ENCODE peak calls at places on chromosome 12, in five cellular contexts. U, I, Q, N and R are unnamed samples.

GRCh38 chr12:46546634-46547273 is 174.2 kb upstream of the SLC38A2 start:
- DNase-seq in U (peak), I (no peak), Q (no peak), N (peak), R (no peak)

GRCh38 chr12:116336542-116337065 is 59.1 kb upstream of the MED13L start:
- DNase-seq in U (peak), I (peak), Q (peak), N (peak), R (no peak)

GRCh38 chr12:92995258-92995905 is 66.3 kb upstream of the EEA1 start:
- DNase-seq in U (no peak), I (no peak), Q (no peak), N (no peak), R (no peak)

GRCh38 chr12:10361084-10361483 is 28.8 kb downstream of the KLRK1 start:
- DNase-seq in U (no peak), I (no peak), Q (peak), N (no peak), R (peak)

GRCh38 chr12:12735301-12735700 is 18.1 kb downstream of the CDKN1B start:
- DNase-seq in U (peak), I (peak), Q (peak), N (no peak), R (no peak)

GRCh38 chr12:3004655-3005565 is 45.7 kb downstream of the TEAD4 start:
- DNase-seq in U (no peak), I (no peak), Q (no peak), N (no peak), R (no peak)

GRCh38 chr12:127393896-127394295 is 873.1 kb upstream of the TMEM132C start:
- DNase-seq in U (peak), I (no peak), Q (peak), N (peak), R (no peak)

GRCh38 chr12:67692135-67692534 is 43.6 kb downstream of the DYRK2 start:
- DNase-seq in U (no peak), I (no peak), Q (no peak), N (no peak), R (no peak)

GRCh38 chr12:58502236-58502635 is 418.1 kb downstream of the LRIG3 start:
- DNase-seq in U (peak), I (peak), Q (no peak), N (peak), R (no peak)

GRCh38 chr12:43805149-43805856 is 814 bp downstream of the TWF1 start:
- DNase-seq in U (peak), I (peak), Q (peak), N (peak), R (no peak)

GRCh38 chr12:42958271-42958674 is 368.7 kb upstream of the PRICKLE1 start:
- DNase-seq in U (peak), I (no peak), Q (peak), N (peak), R (no peak)

GRCh38 chr12:12725086-12725955 is 8.2 kb downstream of the CDKN1B start:
- DNase-seq in U (peak), I (peak), Q (peak), N (peak), R (peak)

GRCh38 chr12:26226119-26226518 is 30.7 kb downstream of the SSPN start:
- DNase-seq in U (no peak), I (no peak), Q (no peak), N (no peak), R (no peak)

GRCh38 chr12:56007148-56007891 is 10.2 kb downstream of the SUOX start:
- DNase-seq in U (peak), I (peak), Q (peak), N (peak), R (peak)

GRCh38 chr12:85004199-85004598 is 31.9 kb downstream of the TSPAN19 start:
- DNase-seq in U (peak), I (no peak), Q (no peak), N (no peak), R (no peak)

GRCh38 chr12:27577688-27578087 is 53.7 kb downstream of the PPFIBP1 start:
- DNase-seq in U (peak), I (peak), Q (no peak), N (no peak), R (no peak)

GRCh38 chr12:2126676-2127406 is 74.1 kb downstream of the CACNA1C start:
- DNase-seq in U (no peak), I (no peak), Q (no peak), N (no peak), R (peak)

GRCh38 chr12:114799574-114800487 is 115.9 kb upstream of the TBX3 start:
- DNase-seq in U (no peak), I (peak), Q (peak), N (peak), R (no peak)

GRCh38 chr12:93990832-93991748 is 157.3 kb upstream of the PLXNC1 start:
- DNase-seq in U (peak), I (peak), Q (peak), N (peak), R (no peak)

GRCh38 chr12:25422241-25422640 is 130.8 kb downstream of the LMNTD1 start:
- DNase-seq in U (no peak), I (no peak), Q (no peak), N (no peak), R (no peak)

GRCh38 chr12:111764120-111764821 is 2.5 kb upstream of the ALDH2 start:
- DNase-seq in U (no peak), I (no peak), Q (no peak), N (no peak), R (no peak)

GRCh38 chr12:90543393-90543792 is 411.6 kb downstream of the CCER1 start:
- DNase-seq in U (peak), I (no peak), Q (peak), N (peak), R (no peak)

GRCh38 chr12:106247731-106248176 is at the start of gene CKAP4:
- DNase-seq in U (peak), I (peak), Q (peak), N (peak), R (no peak)

GRCh38 chr12:65106948-65107347 is 14.2 kb downstream of the WIF1 start:
- DNase-seq in U (peak), I (peak), Q (peak), N (peak), R (no peak)

GRCh38 chr12:119807380-119807779 is 69.7 kb downstream of the CIT start:
- DNase-seq in U (no peak), I (no peak), Q (no peak), N (no peak), R (peak)

GRCh38 chr12:54047160-54047963 is 6.3 kb upstream of the HOXC4 start:
- DNase-seq in U (no peak), I (no peak), Q (no peak), N (no peak), R (no peak)

GRCh38 chr12:129819391-129819790 is 84.4 kb downstream of the TMEM132D start:
- DNase-seq in U (no peak), I (no peak), Q (no peak), N (no peak), R (no peak)

GRCh38 chr12:26746315-26746714 is 86.7 kb downstream of the ITPR2 start:
- DNase-seq in U (peak), I (peak), Q (peak), N (peak), R (no peak)

GRCh38 chr12:14903386-14904098 is 17.9 kb upstream of the MGP start:
- DNase-seq in U (no peak), I (no peak), Q (no peak), N (no peak), R (peak)

GRCh38 chr12:68411371-68411770 is 79.2 kb upstream of the MDM1 start:
- DNase-seq in U (no peak), I (no peak), Q (no peak), N (no peak), R (no peak)

GRCh38 chr12:23684121-23684520 is 265.3 kb downstream of the SOX5 start:
- DNase-seq in U (no peak), I (no peak), Q (no peak), N (no peak), R (no peak)

GRCh38 chr12:124756151-124756550 is 107.5 kb downstream of the SCARB1 start:
- DNase-seq in U (no peak), I (peak), Q (no peak), N (no peak), R (no peak)

GRCh38 chr12:124036117-124037109 is 63.4 kb downstream of the ZNF664 start:
- DNase-seq in U (peak), I (peak), Q (peak), N (peak), R (peak)

GRCh38 chr12:122944588-122944987 is 21.7 kb downstream of the ABCB9 start:
- DNase-seq in U (peak), I (no peak), Q (peak), N (peak), R (no peak)

GRCh38 chr12:56634242-56634836 is 4.2 kb upstream of the BAZ2A start:
- DNase-seq in U (no peak), I (no peak), Q (no peak), N (no peak), R (no peak)

GRCh38 chr12:80064951-80065350 is 34.4 kb upstream of the OTOGL start:
- DNase-seq in U (no peak), I (no peak), Q (no peak), N (no peak), R (peak)

GRCh38 chr12:80064269-80064668 is 35.1 kb upstream of the OTOGL start:
- DNase-seq in U (no peak), I (peak), Q (peak), N (peak), R (no peak)

GRCh38 chr12:80068173-80068572 is 31.2 kb upstream of the OTOGL start:
- DNase-seq in U (no peak), I (no peak), Q (no peak), N (no peak), R (no peak)
- TF ChIP-seq CTCF in U (no peak), I (no peak), Q (no peak), N (no peak), R (no peak)

GRCh38 chr12:51590347-51591019 is 550 bp upstream of the SCN8A start:
- DNase-seq in U (peak), I (peak), Q (peak), N (peak), R (no peak)

GRCh38 chr12:51593539-51593938 is 2.5 kb downstream of the SCN8A start:
- DNase-seq in U (peak), I (peak), Q (peak), N (peak), R (peak)

GRCh38 chr12:51589557-51590176 is 1.4 kb upstream of the SCN8A start:
- DNase-seq in U (no peak), I (no peak), Q (no peak), N (no peak), R (no peak)

GRCh38 chr12:51591020-51591901 is at the start of gene SCN8A:
- DNase-seq in U (peak), I (peak), Q (peak), N (peak), R (no peak)

GRCh38 chr12:51592034-51592705 is 1.1 kb downstream of the SCN8A start:
- DNase-seq in U (peak), I (peak), Q (no peak), N (peak), R (no peak)
- H3K4me3 ChIP-seq in U (peak), I (peak), Q (no peak), N (peak), R (no peak)

GRCh38 chr12:103326190-103326589 is 169.6 kb downstream of the C12orf42 start:
- DNase-seq in U (no peak), I (no peak), Q (no peak), N (no peak), R (peak)
- TF ChIP-seq CTCF in U (no peak), I (no peak), Q (no peak), N (no peak), R (peak)

GRCh38 chr12:91884216-91884615 is 261.4 kb downstream of the BTG1 start:
- DNase-seq in U (no peak), I (no peak), Q (no peak), N (no peak), R (no peak)

GRCh38 chr12:91885851-91886250 is 259.8 kb downstream of the BTG1 start:
- DNase-seq in U (no peak), I (no peak), Q (no peak), N (no peak), R (no peak)

GRCh38 chr12:91883811-91884210 is 261.8 kb downstream of the BTG1 start:
- DNase-seq in U (no peak), I (peak), Q (no peak), N (peak), R (no peak)

GRCh38 chr12:91887957-91888356 is 257.7 kb downstream of the BTG1 start:
- DNase-seq in U (no peak), I (no peak), Q (no peak), N (no peak), R (no peak)

DNA sequence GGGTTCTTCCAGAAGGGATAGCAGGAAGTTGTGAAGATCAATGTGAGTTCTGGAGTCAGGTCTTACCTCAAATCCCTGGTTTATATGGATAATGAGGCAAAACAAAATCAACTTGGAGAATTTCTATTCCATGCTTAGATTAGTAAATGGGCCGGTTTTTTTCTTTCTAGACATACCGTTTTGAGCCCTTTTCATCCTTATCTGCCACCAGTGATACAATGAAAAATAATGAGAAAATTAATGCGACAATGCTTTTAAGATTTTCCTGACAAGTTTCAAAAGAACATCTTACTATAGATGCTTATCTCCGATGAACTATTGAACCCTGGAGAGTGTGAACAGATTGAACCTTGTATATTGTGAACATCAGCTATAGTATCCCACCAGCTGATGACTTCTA is 262.7 kb downstream of the BTG1 start:
- DNase-seq in U (no peak), I (no peak), Q (no peak), N (no peak), R (no peak)
- H3K4me3 ChIP-seq in U (no peak), I (no peak), Q (no peak), N (no peak), R (no peak)

DNA sequence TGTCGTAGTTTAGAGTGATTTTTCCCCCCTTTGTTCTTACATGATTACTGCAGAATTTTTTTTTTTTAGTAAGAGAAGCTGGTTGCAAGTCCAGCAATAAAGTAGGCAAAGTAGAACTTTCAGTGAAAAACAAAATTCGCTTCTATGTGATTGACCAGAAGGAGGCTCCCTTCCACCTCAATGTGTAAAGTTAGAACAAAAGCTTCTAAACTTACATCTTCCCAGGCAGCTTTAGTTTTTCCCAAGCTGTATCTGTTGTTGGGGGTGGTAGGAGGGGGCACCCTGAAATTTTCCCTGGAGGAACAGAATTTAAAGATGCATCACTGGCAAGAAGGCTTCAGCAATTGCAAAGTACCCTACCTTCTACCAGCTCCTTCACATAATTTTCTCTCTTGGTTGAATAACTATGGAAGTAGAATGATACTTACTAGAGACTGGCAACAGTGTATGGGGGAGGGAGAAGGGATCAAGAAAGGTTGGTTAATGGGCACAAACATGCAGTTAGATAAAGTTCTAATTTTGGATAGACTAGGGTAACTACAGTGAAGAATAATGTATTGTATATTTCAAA is 87.3 kb upstream of the E2F7 start:
- DNase-seq in U (peak), I (peak), Q (peak), N (peak), R (no peak)
- TF ChIP-seq CTCF in U (peak), I (peak), Q (peak), N (peak), R (peak)

GRCh38 chr12:104290855-104291254 is 12.7 kb upstream of the EID3 start:
- DNase-seq in U (no peak), I (no peak), Q (no peak), N (no peak), R (no peak)
- H3K4me3 ChIP-seq in U (no peak), I (no peak), Q (no peak), N (peak), R (no peak)